ENCODE peak calls at places on chromosomes 4 and X, in eight cellular contexts. G is stimulated activated CD4-positive, alpha-beta T cell treated with anti-CD3 and anti-CD28 coated beads, Interleukin-2, amount 100 ng/mL, for 24 hours; L is fibroblast of lung; E is C1 segment of cervical spinal cord; N is CD8-positive, alpha-beta memory T cell; V is activated T-cell treated with anti-CD3 and anti-CD28 coated beads for 24 hours; K is H7; X is nephron progenitor cell. I is an unnamed sample.

GRCh38 chr4:122480023-122480422 is 23.5 kb upstream of the IL2 start:
- DNase-seq in V (no peak), E (no peak), G (no peak), L (peak), K (no peak), N (no peak), X (no peak), I (peak)

GRCh38 chr4:101910786-101911373 is 120.3 kb downstream of the BANK1 start:
- DNase-seq in K (no peak), V (no peak), L (no peak), G (no peak), N (no peak), X (no peak), E (no peak), I (no peak)

GRCh38 chr4:140691369-140691768 is 64.8 kb downstream of the TBC1D9 start:
- DNase-seq in K (peak), G (no peak), N (no peak), V (no peak), E (no peak), X (no peak), L (peak), I (no peak)

GRCh38 chr4:72531768-72532290 is 37.2 kb downstream of the ADAMTS3 start:
- DNase-seq in N (no peak), X (no peak), G (no peak), V (no peak), L (no peak), K (no peak), E (no peak), I (no peak)

GRCh38 chr4:185467101-185467500 is 4.4 kb downstream of the CCDC110 start:
- DNase-seq in E (no peak), K (no peak), L (peak), X (no peak), N (no peak), G (no peak), V (no peak), I (no peak)

GRCh38 chrX:119003462-119003861 is 29.0 kb downstream of the LONRF3 start:
- DNase-seq in K (no peak), V (no peak), X (no peak), N (no peak), L (no peak), G (no peak), E (no peak), I (no peak)

GRCh38 chrX:111830561-111830960 is 45.4 kb upstream of the TRPC5OS start:
- DNase-seq in L (no peak), V (no peak), E (no peak), K (no peak), X (no peak), N (no peak), G (no peak), I (no peak)

GRCh38 chr4:61666248-61666647 is 466.1 kb downstream of the ADGRL3 start:
- DNase-seq in N (no peak), K (no peak), V (no peak), X (no peak), E (no peak), G (no peak), L (peak), I (no peak)

GRCh38 chrX:140710710-140711109 is 1.2 kb downstream of the LINC00632 start:
- DNase-seq in X (peak), K (no peak), E (peak), G (no peak), N (no peak), L (peak), V (no peak), I (no peak)

GRCh38 chr4:10575414-10575813 is 109.2 kb downstream of the CLNK start:
- DNase-seq in E (no peak), K (no peak), L (no peak), X (no peak), V (no peak), G (no peak), N (no peak), I (no peak)

GRCh38 chrX:12421918-12422317 is 283.6 kb downstream of the FRMPD4 start:
- DNase-seq in V (no peak), G (no peak), K (no peak), E (no peak), X (no peak), N (no peak), L (peak), I (no peak)

GRCh38 chr4:28010543-28011235 is 1150.0 kb downstream of the STIM2 start:
- DNase-seq in E (no peak), K (no peak), V (no peak), N (no peak), G (no peak), L (no peak), X (no peak), I (peak)

GRCh38 chrX:137427061-137427778 is 138.7 kb upstream of the ZIC3 start:
- DNase-seq in N (no peak), K (peak), X (peak), E (no peak), L (no peak), V (no peak), G (no peak), I (no peak)

GRCh38 chr4:9691221-9692065 is 90.0 kb upstream of the DRD5 start:
- DNase-seq in K (peak), V (peak), L (peak), E (peak), X (peak), N (peak), G (peak), I (peak)

GRCh38 chrX:109384569-109385174 is 97.2 kb downstream of the GUCY2F start:
- DNase-seq in G (no peak), V (no peak), L (peak), E (no peak), K (no peak), N (no peak), X (peak), I (peak)

GRCh38 chr4:7814451-7814850 is 125.2 kb downstream of the AFAP1 start:
- DNase-seq in L (no peak), N (no peak), G (no peak), V (no peak), E (no peak), X (no peak), K (no peak), I (no peak)

GRCh38 chr4:99927566-99927965 is 18.9 kb downstream of the DNAJB14 start:
- DNase-seq in V (no peak), N (no peak), G (no peak), E (no peak), K (no peak), X (no peak), L (no peak), I (no peak)

GRCh38 chr4:20194079-20195013 is 57.4 kb upstream of the SLIT2 start:
- DNase-seq in L (peak), V (no peak), G (no peak), K (no peak), E (no peak), N (no peak), X (no peak), I (no peak)

GRCh38 chr4:7752649-7753048 is 187.0 kb downstream of the AFAP1 start:
- DNase-seq in K (no peak), G (no peak), X (no peak), N (no peak), L (peak), V (no peak), E (no peak), I (no peak)